ENCODE peak calls at places on chromosomes 16 and 17, in six cellular contexts. One of them, this sample, is unnamed.
A peak's percentile ranks its signal among the peaks of the same experiment; 100 is the strongest.

GRCh38 chr17:36647598-36647997 is 46.2 kb downstream of the MRM1 start:
- DNase-seq in GM06990: no peak
- DNase-seq in anterior cingulate cortex: no peak
- DNase-seq in fibroblast of the conjunctiva: no peak
- DNase-seq in iPS-NIHi11: peak; percentile 68
- DNase-seq in GM23248: no peak
- DNase-seq in this sample: no peak

GRCh38 chr17:17235212-17236174 is 1.5 kb downstream of the FLCN start:
- DNase-seq in GM23248: peak; percentile 76
- DNase-seq in fibroblast of the conjunctiva: no peak
- DNase-seq in GM06990: no peak
- DNase-seq in iPS-NIHi11: no peak
- DNase-seq in anterior cingulate cortex: peak; percentile 15
- DNase-seq in this sample: no peak

GRCh38 chr17:73362697-73363096 is 50.9 kb upstream of the CDC42EP4 start:
- DNase-seq in GM23248: no peak
- DNase-seq in iPS-NIHi11: no peak
- DNase-seq in anterior cingulate cortex: no peak
- DNase-seq in fibroblast of the conjunctiva: no peak
- DNase-seq in GM06990: no peak
- DNase-seq in this sample: no peak

GRCh38 chr17:33972756-33973155 is 282.3 kb upstream of the CCL2 start:
- DNase-seq in GM23248: no peak
- DNase-seq in anterior cingulate cortex: no peak
- DNase-seq in GM06990: no peak
- DNase-seq in iPS-NIHi11: no peak
- DNase-seq in fibroblast of the conjunctiva: no peak
- DNase-seq in this sample: no peak

GRCh38 chr16:22284637-22285515 is 12.3 kb upstream of the POLR3E start:
- DNase-seq in GM06990: no peak
- DNase-seq in fibroblast of the conjunctiva: no peak
- DNase-seq in GM23248: peak; percentile 54
- DNase-seq in anterior cingulate cortex: no peak
- DNase-seq in iPS-NIHi11: no peak
- DNase-seq in this sample: no peak

GRCh38 chr17:59366773-59367656 is 35.6 kb downstream of the YPEL2 start:
- DNase-seq in fibroblast of the conjunctiva: peak; percentile 57
- DNase-seq in GM06990: no peak
- DNase-seq in iPS-NIHi11: no peak
- DNase-seq in GM23248: peak; percentile 67
- DNase-seq in anterior cingulate cortex: no peak
- DNase-seq in this sample: no peak

GRCh38 chr16:82776466-82777146 is 149.8 kb downstream of the CDH13 start:
- DNase-seq in iPS-NIHi11: no peak
- DNase-seq in GM23248: no peak
- DNase-seq in anterior cingulate cortex: no peak
- DNase-seq in GM06990: no peak
- DNase-seq in fibroblast of the conjunctiva: no peak
- DNase-seq in this sample: no peak

GRCh38 chr17:17661834-17662233 is 19.4 kb upstream of the RAI1 start:
- DNase-seq in iPS-NIHi11: no peak
- DNase-seq in GM06990: no peak
- DNase-seq in anterior cingulate cortex: no peak
- DNase-seq in GM23248: no peak
- DNase-seq in fibroblast of the conjunctiva: no peak
- DNase-seq in this sample: no peak

GRCh38 chr16:21599994-21600773 is 807 bp downstream of the METTL9 start:
- DNase-seq in GM23248: peak; percentile 78
- DNase-seq in fibroblast of the conjunctiva: no peak
- DNase-seq in anterior cingulate cortex: no peak
- DNase-seq in GM06990: peak; percentile 57
- DNase-seq in iPS-NIHi11: no peak
- DNase-seq in this sample: peak; percentile 15

GRCh38 chr17:64245218-64246145 is 17.6 kb downstream of the TEX2 start:
- DNase-seq in GM23248: peak; percentile 24
- DNase-seq in GM06990: no peak
- DNase-seq in anterior cingulate cortex: no peak
- DNase-seq in fibroblast of the conjunctiva: no peak
- DNase-seq in iPS-NIHi11: no peak
- DNase-seq in this sample: no peak

GRCh38 chr17:1455291-1455747 is 713 bp downstream of the CRK start:
- DNase-seq in fibroblast of the conjunctiva: peak; percentile 45
- DNase-seq in GM06990: peak; percentile 63
- DNase-seq in GM23248: peak; percentile 91
- DNase-seq in anterior cingulate cortex: peak; percentile 48
- DNase-seq in iPS-NIHi11: peak; percentile 74
- DNase-seq in this sample: peak; percentile 7

GRCh38 chr16:22360963-22361659 is 13.3 kb downstream of the CDR2 start:
- DNase-seq in GM06990: no peak
- DNase-seq in fibroblast of the conjunctiva: no peak
- DNase-seq in GM23248: no peak
- DNase-seq in anterior cingulate cortex: no peak
- DNase-seq in iPS-NIHi11: no peak
- DNase-seq in this sample: no peak

GRCh38 chr17:15482476-15482875 is 15.1 kb upstream of the CDRT4 start:
- DNase-seq in GM06990: no peak
- DNase-seq in GM23248: no peak
- DNase-seq in fibroblast of the conjunctiva: no peak
- DNase-seq in iPS-NIHi11: no peak
- DNase-seq in anterior cingulate cortex: no peak
- DNase-seq in this sample: no peak

GRCh38 chr17:21250719-21251305 is 2.4 kb downstream of the NATD1 start:
- DNase-seq in anterior cingulate cortex: no peak
- DNase-seq in fibroblast of the conjunctiva: no peak
- DNase-seq in GM23248: no peak
- DNase-seq in GM06990: no peak
- DNase-seq in iPS-NIHi11: no peak
- DNase-seq in this sample: no peak

This sample was measured in T follicular helper cell.